ENCODE peak calls at places on chromosome 14, in ten cellular contexts. P, I, V, U, Q, J, G, A, B and D are unnamed samples.

GRCh38 chr14:90576981-90577660 is 180.3 kb downstream of the CALM1 start:
- DNase-seq in P (no peak), I (no peak), V (peak), U (no peak), Q (no peak), J (no peak), G (no peak), A (no peak), B (no peak), D (no peak)

GRCh38 chr14:36661506-36662257 is at the start of gene PAX9:
- DNase-seq in P (peak), I (peak), V (no peak), U (peak), Q (peak), J (peak), G (peak), A (no peak), B (no peak), D (no peak)

GRCh38 chr14:78135450-78135891 is 34.7 kb upstream of the NRXN3 start:
- DNase-seq in P (no peak), I (no peak), V (no peak), U (peak), Q (no peak), J (peak), G (peak), A (no peak), B (no peak), D (no peak)

GRCh38 chr14:92263681-92264080 is 59.3 kb upstream of the SLC24A4 start:
- DNase-seq in P (peak), I (no peak), V (no peak), U (no peak), Q (no peak), J (no peak), G (no peak), A (no peak), B (no peak), D (no peak)

GRCh38 chr14:93462479-93462878 is 31.7 kb downstream of the UNC79 start:
- DNase-seq in P (no peak), I (no peak), V (no peak), U (no peak), Q (no peak), J (no peak), G (no peak), A (no peak), B (no peak), D (no peak)

GRCh38 chr14:65824285-65824977 is 411.9 kb downstream of the FUT8 start:
- DNase-seq in P (peak), I (peak), V (peak), U (peak), Q (peak), J (peak), G (no peak), A (no peak), B (peak), D (peak)

GRCh38 chr14:103071544-103072251 is 12.3 kb upstream of the LBHD2 start:
- DNase-seq in P (no peak), I (no peak), V (no peak), U (peak), Q (no peak), J (peak), G (no peak), A (no peak), B (no peak), D (no peak)

GRCh38 chr14:104140463-104141331 is 2.3 kb downstream of the KIF26A start:
- DNase-seq in P (no peak), I (peak), V (no peak), U (no peak), Q (no peak), J (no peak), G (peak), A (peak), B (no peak), D (no peak)

GRCh38 chr14:103892247-103892646 is 36.0 kb upstream of the TDRD9 start:
- DNase-seq in P (no peak), I (no peak), V (no peak), U (no peak), Q (no peak), J (no peak), G (no peak), A (no peak), B (no peak), D (no peak)

GRCh38 chr14:103456167-103456835 is 66.3 kb downstream of the CKB start:
- DNase-seq in P (peak), I (no peak), V (no peak), U (peak), Q (no peak), J (no peak), G (no peak), A (no peak), B (no peak), D (no peak)

GRCh38 chr14:30299915-30300314 is 259.0 kb upstream of the G2E3 start:
- DNase-seq in P (peak), I (no peak), V (no peak), U (no peak), Q (no peak), J (no peak), G (no peak), A (no peak), B (no peak), D (no peak)